ENCODE peak calls at places on chromosome 19, in five cellular contexts. One of them, this sample, is unnamed.
A peak's percentile ranks its signal among the peaks of the same experiment; 100 is the strongest.

GRCh38 chr19:47228937-47229673 is 1.9 kb downstream of the BBC3 start:
- DNase-seq in A549: peak; percentile 75
- DNase-seq in K562: no peak
- DNase-seq in GM12878: no peak
- DNase-seq in HCT116: no peak
- DNase-seq in this sample: no peak

GRCh38 chr19:38389101-38389925 is 816 bp downstream of the SPRED3 start:
- DNase-seq in A549: peak; percentile 53
- DNase-seq in K562: no peak
- DNase-seq in GM12878: no peak
- DNase-seq in HCT116: no peak
- DNase-seq in this sample: no peak

GRCh38 chr19:38362076-38362945 is 12.1 kb upstream of the PSMD8 start:
- DNase-seq in A549: peak; percentile 92
- DNase-seq in K562: peak; percentile 91
- DNase-seq in GM12878: no peak
- DNase-seq in HCT116: peak; percentile 58
- DNase-seq in this sample: peak; percentile 28

GRCh38 chr19:32866564-32867265 is 2.9 kb downstream of the SLC7A9 start:
- DNase-seq in A549: no peak
- DNase-seq in K562: no peak
- DNase-seq in GM12878: no peak
- DNase-seq in HCT116: no peak
- DNase-seq in this sample: no peak

GRCh38 chr19:2491130-2491801 is 15.3 kb downstream of the GADD45B start:
- DNase-seq in A549: peak; percentile 81
- DNase-seq in K562: no peak
- DNase-seq in GM12878: no peak
- DNase-seq in HCT116: no peak
- DNase-seq in this sample: no peak

GRCh38 chr19:55696301-55697068 is 21.5 kb downstream of the EPN1 start:
- DNase-seq in A549: no peak
- DNase-seq in K562: no peak
- DNase-seq in GM12878: no peak
- DNase-seq in HCT116: no peak
- DNase-seq in this sample: no peak

GRCh38 chr19:56538761-56539263 is at the start of gene ZFP28:
- DNase-seq in A549: no peak
- DNase-seq in K562: no peak
- DNase-seq in GM12878: no peak
- DNase-seq in HCT116: no peak
- DNase-seq in this sample: no peak

GRCh38 chr19:34082289-34083077 is 89.8 kb upstream of the LSM14A start:
- DNase-seq in A549: no peak
- DNase-seq in K562: no peak
- DNase-seq in GM12878: no peak
- DNase-seq in HCT116: no peak
- DNase-seq in this sample: no peak

GRCh38 chr19:15195381-15195964 is 5.3 kb downstream of the NOTCH3 start:
- DNase-seq in A549: no peak
- DNase-seq in K562: no peak
- DNase-seq in GM12878: no peak
- DNase-seq in HCT116: no peak
- DNase-seq in this sample: no peak

GRCh38 chr19:50432658-50433057 is at the start of gene MYBPC2:
- DNase-seq in A549: no peak
- DNase-seq in K562: no peak
- DNase-seq in GM12878: no peak
- DNase-seq in HCT116: no peak
- DNase-seq in this sample: no peak

GRCh38 chr19:10763399-10763798 is 45.5 kb downstream of the DNM2 start:
- DNase-seq in A549: no peak
- DNase-seq in K562: no peak
- DNase-seq in GM12878: no peak
- DNase-seq in HCT116: no peak
- DNase-seq in this sample: no peak

GRCh38 chr19:10763828-10764339 is 46.0 kb downstream of the DNM2 start:
- DNase-seq in A549: no peak
- DNase-seq in K562: no peak
- DNase-seq in GM12878: no peak
- DNase-seq in HCT116: no peak
- DNase-seq in this sample: no peak

GRCh38 chr19:10766049-10766623 is 48.3 kb downstream of the DNM2 start:
- DNase-seq in A549: no peak
- DNase-seq in K562: no peak
- DNase-seq in GM12878: no peak
- DNase-seq in HCT116: no peak
- DNase-seq in this sample: no peak

GRCh38 chr19:10762656-10763055 is 44.8 kb downstream of the DNM2 start:
- DNase-seq in A549: peak; percentile 54
- DNase-seq in K562: no peak
- DNase-seq in GM12878: no peak
- DNase-seq in HCT116: no peak
- DNase-seq in this sample: no peak

DNA sequence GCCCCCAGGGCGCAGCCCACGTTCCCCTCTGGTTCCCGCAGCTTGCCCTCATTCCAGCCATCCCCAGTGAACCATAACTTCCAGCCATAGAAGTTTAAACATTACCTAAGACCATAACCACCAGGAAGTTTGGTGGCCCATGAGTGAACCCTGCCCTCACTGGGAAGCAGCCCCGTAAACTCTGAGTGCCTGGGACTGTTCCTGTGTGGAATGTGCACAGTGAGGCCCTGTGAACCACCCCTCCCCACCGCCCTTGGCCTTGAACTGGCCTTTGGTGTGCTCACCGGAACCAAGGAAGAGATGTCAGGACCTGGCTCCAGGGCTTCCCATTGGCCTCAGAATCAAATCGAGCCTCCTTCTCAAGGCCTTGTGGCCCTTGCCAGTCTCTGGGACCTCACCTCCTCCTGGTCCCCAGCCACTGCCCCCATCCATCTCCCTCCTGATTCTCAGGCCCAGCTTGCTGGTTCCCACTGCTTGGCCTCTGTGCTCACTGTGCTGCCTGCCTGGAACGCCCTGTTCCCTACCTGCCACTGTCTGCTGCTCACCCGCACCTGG is 46.5 kb downstream of the DNM2 start:
- DNase-seq in A549: peak; percentile 78
- DNase-seq in K562: no peak
- DNase-seq in GM12878: no peak
- DNase-seq in HCT116: no peak
- DNase-seq in this sample: no peak
- TF ChIP-seq REST in A549: no peak
- TF ChIP-seq REST in K562: no peak
- TF ChIP-seq REST in GM12878: no peak
- TF ChIP-seq REST in HCT116: no peak
- TF ChIP-seq REST in this sample: no peak

GRCh38 chr19:41821003-41821735 is 23.3 kb downstream of the LYPD4 start:
- DNase-seq in A549: peak; percentile 82
- DNase-seq in K562: peak; percentile 77
- DNase-seq in GM12878: peak; percentile 12
- DNase-seq in HCT116: peak; percentile 57
- DNase-seq in this sample: peak; percentile 18
- TF ChIP-seq REST in A549: no peak
- TF ChIP-seq REST in K562: no peak
- TF ChIP-seq REST in GM12878: no peak
- TF ChIP-seq REST in HCT116: no peak
- TF ChIP-seq REST in this sample: no peak

GRCh38 chr19:5131031-5131865 is 162.3 kb downstream of the KDM4B start:
- DNase-seq in A549: no peak
- DNase-seq in K562: peak; percentile 46
- DNase-seq in GM12878: peak; percentile 48
- DNase-seq in HCT116: no peak
- DNase-seq in this sample: no peak

GRCh38 chr19:5128932-5129389 is 160.0 kb downstream of the KDM4B start:
- DNase-seq in A549: no peak
- DNase-seq in K562: no peak
- DNase-seq in GM12878: no peak
- DNase-seq in HCT116: no peak
- DNase-seq in this sample: no peak

GRCh38 chr19:5129691-5130090 is 160.8 kb downstream of the KDM4B start:
- DNase-seq in A549: no peak
- DNase-seq in K562: no peak
- DNase-seq in GM12878: no peak
- DNase-seq in HCT116: no peak
- DNase-seq in this sample: no peak

GRCh38 chr19:5131866-5132561 is 163.1 kb downstream of the KDM4B start:
- DNase-seq in A549: no peak
- DNase-seq in K562: no peak
- DNase-seq in GM12878: no peak
- DNase-seq in HCT116: no peak
- DNase-seq in this sample: no peak

GRCh38 chr19:5130371-5131030 is 161.6 kb downstream of the KDM4B start:
- DNase-seq in A549: no peak
- DNase-seq in K562: no peak
- DNase-seq in GM12878: peak; percentile 73
- DNase-seq in HCT116: no peak
- DNase-seq in this sample: no peak
- TF ChIP-seq REST in A549: no peak
- TF ChIP-seq REST in K562: no peak
- TF ChIP-seq REST in GM12878: no peak
- TF ChIP-seq REST in HCT116: no peak
- TF ChIP-seq REST in this sample: no peak

GRCh38 chr19:17749912-17750317 is 1.4 kb upstream of the FCHO1 start:
- DNase-seq in A549: peak; percentile 24
- DNase-seq in K562: peak; percentile 45
- DNase-seq in GM12878: no peak
- DNase-seq in HCT116: no peak
- DNase-seq in this sample: no peak
- TF ChIP-seq REST in A549: no peak
- TF ChIP-seq REST in K562: no peak
- TF ChIP-seq REST in GM12878: no peak
- TF ChIP-seq REST in HCT116: no peak
- TF ChIP-seq REST in this sample: no peak

DNA sequence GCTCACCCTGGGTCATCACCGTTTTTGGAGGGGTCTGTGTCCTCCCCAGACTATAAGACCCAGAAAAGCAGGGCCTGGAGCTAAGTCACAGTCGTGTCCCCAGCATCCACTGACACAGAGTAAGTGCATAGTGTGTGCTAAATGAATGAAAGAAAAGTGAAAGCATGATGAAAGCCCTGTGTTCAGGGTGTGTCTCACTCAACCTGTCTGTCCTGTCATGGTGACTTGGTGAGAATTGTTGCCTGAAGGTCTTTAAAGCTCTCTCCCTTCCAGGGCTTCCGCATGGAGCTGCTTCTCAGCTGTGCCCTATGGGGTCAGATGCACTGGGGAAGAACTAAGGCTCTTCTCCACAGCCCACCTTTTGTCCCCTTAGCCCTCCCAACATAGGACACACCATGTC is 20.5 kb upstream of the IGFL1 start:
- DNase-seq in A549: no peak
- DNase-seq in K562: no peak
- DNase-seq in GM12878: no peak
- DNase-seq in HCT116: no peak
- DNase-seq in this sample: no peak
- TF ChIP-seq REST in A549: no peak
- TF ChIP-seq REST in K562: no peak
- TF ChIP-seq REST in GM12878: no peak
- TF ChIP-seq REST in HCT116: no peak
- TF ChIP-seq REST in this sample: no peak

DNA sequence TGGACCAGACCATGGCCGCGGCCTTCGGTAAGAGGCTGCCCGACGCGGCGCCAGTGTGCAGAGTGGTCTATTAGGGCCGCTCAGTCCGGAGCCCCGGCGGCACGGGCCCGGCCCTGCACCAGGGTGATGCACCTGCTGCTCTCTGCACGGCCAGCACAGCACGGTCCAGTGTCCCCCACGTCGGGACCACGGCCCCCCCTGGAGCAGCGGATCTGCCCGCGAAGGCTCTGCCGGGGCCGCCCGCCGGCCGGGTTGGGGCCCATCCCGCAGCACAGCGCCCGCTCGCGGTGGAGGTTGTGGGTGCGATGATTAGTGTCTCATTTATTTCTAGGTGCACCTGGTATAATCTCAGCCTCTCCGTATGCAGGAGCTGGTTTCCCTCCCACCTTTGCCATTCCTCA is 7.9 kb downstream of the PTBP1 start:
- DNase-seq in A549: no peak
- DNase-seq in K562: no peak
- DNase-seq in GM12878: no peak
- DNase-seq in HCT116: no peak
- DNase-seq in this sample: no peak
- TF ChIP-seq REST in A549: no peak
- TF ChIP-seq REST in K562: no peak
- TF ChIP-seq REST in GM12878: no peak
- TF ChIP-seq REST in HCT116: no peak
- TF ChIP-seq REST in this sample: no peak